ENCODE peak calls at places on chromosomes 13 and 19, in eight cellular contexts. T is cardiac muscle cell; C is anterior cingulate cortex; Z is activated CD4-positive, alpha-beta T cell treated with anti-CD3 and anti-CD28 coated beads, Interleukin-2, amount 10 ng/mL, durations not matched to agents 7 days and 5 days; H is AG09319; L is midbrain; M is aorta; R is brain microvascular endothelial cell. N is an unnamed sample.

GRCh38 chr19:11658954-11659353 is 61.7 kb downstream of the ZNF627 start:
- DNase-seq in C (no peak), L (no peak), T (no peak), Z (no peak), R (no peak), H (no peak), M (no peak), N (no peak)

GRCh38 chr19:46984077-46985010 is 35.3 kb upstream of the NPAS1 start:
- DNase-seq in T (peak), L (no peak), Z (no peak), M (no peak), H (no peak), C (no peak), R (peak), N (peak)

GRCh38 chr19:677601-678380 is 1.6 kb downstream of the FSTL3 start:
- DNase-seq in Z (no peak), M (no peak), H (no peak), R (peak), L (no peak), T (no peak), C (no peak), N (no peak)

GRCh38 chr13:109151255-109151654 is 521.8 kb downstream of the MYO16 start:
- DNase-seq in C (no peak), Z (no peak), R (no peak), T (no peak), H (no peak), M (no peak), L (no peak), N (no peak)

GRCh38 chr19:2053601-2054389 is 2.8 kb upstream of the MKNK2 start:
- DNase-seq in C (peak), M (no peak), Z (no peak), T (no peak), R (no peak), H (no peak), L (no peak), N (no peak)

GRCh38 chr19:5293607-5294089 is 47.0 kb downstream of the PTPRS start:
- DNase-seq in T (peak), M (peak), R (no peak), H (peak), C (no peak), L (peak), Z (no peak), N (no peak)

GRCh38 chr13:107551521-107551920 is 663.8 kb downstream of the LIG4 start:
- DNase-seq in R (no peak), H (no peak), M (no peak), C (no peak), L (no peak), T (no peak), Z (no peak), N (no peak)

GRCh38 chr19:1079566-1080111 is 12.7 kb downstream of the ARHGAP45 start:
- DNase-seq in H (no peak), R (no peak), M (peak), L (no peak), T (no peak), Z (peak), C (no peak), N (no peak)

GRCh38 chr19:50921391-50922315 is 10.5 kb upstream of the KLK4 start:
- DNase-seq in H (no peak), L (no peak), T (no peak), Z (no peak), M (no peak), R (no peak), C (no peak), N (no peak)

GRCh38 chr13:33686772-33687480 is 131.0 kb upstream of the RFC3 start:
- DNase-seq in Z (no peak), H (no peak), T (no peak), C (no peak), L (no peak), M (no peak), R (no peak), N (no peak)

GRCh38 chr19:31648347-31648746 is 299.1 kb upstream of the TSHZ3 start:
- DNase-seq in M (no peak), C (no peak), H (no peak), T (peak), Z (no peak), L (no peak), R (peak), N (peak)

GRCh38 chr13:80303225-80303811 is 37.6 kb downstream of the SPRY2 start:
- DNase-seq in Z (no peak), R (no peak), L (no peak), H (no peak), T (no peak), C (no peak), M (no peak), N (no peak)

GRCh38 chr13:34926513-34926912 is 15.6 kb upstream of the NBEA start:
- DNase-seq in T (peak), M (no peak), C (no peak), H (no peak), R (peak), Z (no peak), L (no peak), N (no peak)

GRCh38 chr13:44092053-44092452 is 212.3 kb downstream of the LACC1 start:
- DNase-seq in T (no peak), Z (no peak), R (no peak), C (no peak), L (no peak), M (no peak), H (no peak), N (no peak)

GRCh38 chr19:50639121-50640112 is at the start of gene SYT3:
- DNase-seq in L (peak), C (peak), M (peak), R (peak), Z (no peak), T (peak), H (no peak), N (no peak)

GRCh38 chr13:74145249-74145970 is 11.2 kb upstream of the KLF12 start:
- DNase-seq in C (no peak), M (no peak), T (no peak), R (peak), L (no peak), Z (no peak), H (peak), N (no peak)

GRCh38 chr19:17794731-17795494 is at the start of gene B3GNT3:
- DNase-seq in R (no peak), H (no peak), C (no peak), M (peak), Z (peak), L (no peak), T (peak), N (peak)

GRCh38 chr13:99376132-99376531 is 68.9 kb upstream of the GPR183 start:
- DNase-seq in T (no peak), H (no peak), C (no peak), R (no peak), L (no peak), Z (peak), M (no peak), N (no peak)

GRCh38 chr19:51259348-51260245 is 8.7 kb downstream of the SIGLECL1 start:
- DNase-seq in R (peak), C (peak), T (peak), L (peak), Z (peak), H (no peak), M (no peak), N (peak)

GRCh38 chr19:47093841-47094240 is 19.7 kb downstream of the ZC3H4 start:
- DNase-seq in L (no peak), Z (no peak), R (no peak), C (no peak), M (no peak), H (no peak), T (peak), N (no peak)

GRCh38 chr13:112124100-112124499 is 57.2 kb downstream of the SOX1 start:
- DNase-seq in M (no peak), L (no peak), R (no peak), T (no peak), H (no peak), Z (no peak), C (no peak), N (no peak)

GRCh38 chr19:49599378-49600298 is 8.7 kb downstream of the PRR12 start:
- DNase-seq in H (no peak), L (no peak), C (no peak), Z (no peak), R (no peak), M (no peak), T (no peak), N (no peak)